ENCODE peak calls at places on chromosomes 5 and 9, in five cellular contexts. F is Peyer's patch, N is body of pancreas, D is sigmoid colon, K is A549. P is an unnamed sample.

GRCh38 chr5:37721447-37721871 is 118.4 kb downstream of the GDNF start:
- DNase-seq in F (no peak), N (no peak), D (no peak), K (no peak), P (no peak)

GRCh38 chr9:100587375-100587774 is 9.5 kb downstream of the CAVIN4 start:
- DNase-seq in F (no peak), N (no peak), D (no peak), K (peak; percentile 60), P (no peak)

GRCh38 chr9:17706347-17706746 is 127.5 kb downstream of the SH3GL2 start:
- DNase-seq in F (no peak), N (no peak), D (no peak), K (no peak), P (no peak)

GRCh38 chr9:32698706-32699277 is 63.3 kb upstream of the TAF1L start:
- DNase-seq in F (no peak), N (no peak), D (no peak), K (no peak), P (no peak)

GRCh38 chr9:108569624-108570023 is 286.2 kb downstream of the ACTL7B start:
- DNase-seq in F (no peak), N (no peak), D (no peak), K (peak; percentile 40), P (peak; percentile 21)

GRCh38 chr9:93659837-93660177 is 83.4 kb downstream of the PHF2 start:
- DNase-seq in F (no peak), N (peak; percentile 2), D (peak; percentile 51), K (no peak), P (peak; percentile 3)

GRCh38 chr5:76402880-76403712 is at the start of gene IQGAP2:
- DNase-seq in F (peak; percentile 90), N (peak; percentile 80), D (peak; percentile 77), K (peak; percentile 74), P (peak; percentile 56)

GRCh38 chr5:88108490-88109279 is 160.0 kb downstream of the TMEM161B start:
- DNase-seq in F (no peak), N (no peak), D (no peak), K (peak; percentile 36), P (no peak)

GRCh38 chr9:115170674-115171073 is 52.7 kb upstream of the TNC start:
- DNase-seq in F (no peak), N (no peak), D (no peak), K (peak; percentile 45), P (no peak)

GRCh38 chr5:96431376-96432244 is 1.4 kb downstream of the PCSK1 start:
- DNase-seq in F (no peak), N (peak; percentile 14), D (no peak), K (no peak), P (no peak)

GRCh38 chr5:24819841-24820240 is 175.1 kb upstream of the CDH10 start:
- DNase-seq in F (no peak), N (no peak), D (no peak), K (no peak), P (no peak)

GRCh38 chr9:130225586-130225985 is 40.0 kb upstream of the HMCN2 start:
- DNase-seq in F (peak; percentile 20), N (no peak), D (no peak), K (no peak), P (no peak)

GRCh38 chr9:94922691-94923107 is 196.2 kb downstream of the AOPEP start:
- DNase-seq in F (no peak), N (no peak), D (peak; percentile 86), K (peak; percentile 47), P (no peak)

GRCh38 chr9:95341262-95342011 is 23.9 kb upstream of the FANCC start:
- DNase-seq in F (no peak), N (no peak), D (no peak), K (peak; percentile 38), P (no peak)

GRCh38 chr9:131539223-131539923 is 6.0 kb upstream of the PRRT1B start:
- DNase-seq in F (no peak), N (no peak), D (no peak), K (no peak), P (no peak)

GRCh38 chr9:136847827-136848392 is 1.3 kb upstream of the PHPT1 start:
- DNase-seq in F (peak; percentile 96), N (peak; percentile 91), D (peak; percentile 92), K (peak; percentile 91), P (peak; percentile 77)

GRCh38 chr9:74044844-74045243 is 452.3 kb upstream of the RORB start:
- DNase-seq in F (no peak), N (no peak), D (no peak), K (no peak), P (no peak)

GRCh38 chr5:160287378-160288051 is 24.8 kb downstream of the CCNJL start:
- DNase-seq in F (peak; percentile 63), N (peak; percentile 49), D (no peak), K (no peak), P (peak; percentile 52)

GRCh38 chr9:96061293-96061987 is 185.9 kb downstream of the ERCC6L2 start:
- DNase-seq in F (no peak), N (peak; percentile 56), D (no peak), K (peak; percentile 47), P (no peak)

GRCh38 chr5:145936401-145937131 is at the start of gene SH3RF2:
- DNase-seq in F (peak; percentile 82), N (peak; percentile 70), D (peak; percentile 65), K (peak; percentile 82), P (peak; percentile 55)

GRCh38 chr9:109254317-109254716 is 66.5 kb downstream of the EPB41L4B start:
- DNase-seq in F (no peak), N (no peak), D (no peak), K (no peak), P (no peak)

GRCh38 chr5:179355976-179356968 is 11.0 kb upstream of the ADAMTS2 start:
- DNase-seq in F (no peak), N (no peak), D (no peak), K (no peak), P (no peak)

GRCh38 chr5:120778491-120779293 is 314.6 kb downstream of the PRR16 start:
- DNase-seq in F (no peak), N (no peak), D (no peak), K (no peak), P (no peak)

GRCh38 chr5:132526290-132526973 is 16.9 kb downstream of the IL5 start:
- DNase-seq in F (peak; percentile 60), N (peak; percentile 38), D (no peak), K (peak; percentile 59), P (no peak)

GRCh38 chr9:100099722-100100042 is 639 bp downstream of the INVS start:
- DNase-seq in F (no peak), N (no peak), D (peak; percentile 63), K (no peak), P (peak; percentile 20)

GRCh38 chr5:63245271-63245670 is 666.7 kb downstream of the LRRC70 start:
- DNase-seq in F (no peak), N (no peak), D (no peak), K (no peak), P (no peak)

GRCh38 chr9:131478421-131478868 is 24.3 kb upstream of the POMT1 start:
- DNase-seq in F (no peak), N (peak; percentile 55), D (no peak), K (peak; percentile 49), P (no peak)

GRCh38 chr9:130176760-130177159 is 4.6 kb downstream of the NCS1 start:
- DNase-seq in F (no peak), N (no peak), D (no peak), K (no peak), P (no peak)

GRCh38 chr5:133450311-133450710 is 162.0 kb downstream of the FSTL4 start:
- DNase-seq in F (no peak), N (no peak), D (no peak), K (no peak), P (no peak)

GRCh38 chr5:68225911-68226563 is 10.5 kb downstream of the PIK3R1 start:
- DNase-seq in F (peak; percentile 74), N (no peak), D (no peak), K (no peak), P (no peak)

GRCh38 chr9:98099898-98100297 is 19.1 kb downstream of the TRIM14 start:
- DNase-seq in F (no peak), N (no peak), D (no peak), K (no peak), P (no peak)

DNA sequence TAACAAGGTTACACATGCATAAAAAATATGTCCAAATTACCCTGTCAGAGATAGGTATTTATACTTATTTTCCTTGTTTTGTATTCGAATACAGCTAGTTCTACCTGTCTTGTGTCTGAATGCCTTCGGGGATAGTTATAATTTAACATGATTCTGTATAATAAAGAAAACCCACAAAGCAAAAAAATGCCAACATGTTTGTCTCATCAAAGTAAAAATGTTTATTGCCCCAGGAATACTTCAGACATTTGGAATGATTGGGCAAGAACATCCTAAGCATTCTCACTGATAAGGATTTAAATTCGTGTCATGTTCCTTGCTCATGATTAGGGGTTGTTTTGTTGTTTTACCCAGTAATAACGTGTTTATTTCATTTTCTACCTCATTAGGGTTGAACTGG is 74.5 kb downstream of the DOCK8 start:
- DNase-seq in F (no peak), N (no peak), D (no peak), K (no peak), P (no peak)
- TF ChIP-seq POLR2A in F (no peak), N (no peak), D (no peak), K (no peak), P (no peak)

GRCh38 chr5:58939664-58940063 is 356.8 kb downstream of the RAB3C start:
- DNase-seq in F (no peak), N (no peak), D (no peak), K (no peak), P (no peak)
- H3K4me3 ChIP-seq in F (no peak overlapping the region), N (no peak overlapping the region), D (no peak overlapping the region), K (no peak overlapping the region), P (no peak overlapping the region)

GRCh38 chr9:105403552-105404246 is 44.1 kb upstream of the FSD1L start:
- DNase-seq in F (no peak), N (no peak), D (no peak), K (no peak), P (no peak)
- H3K4me1 ChIP-seq in F (no peaks in the 10 kb centered on the region), N (no peaks in the 10 kb centered on the region), D (no peaks in the 10 kb centered on the region), K (no peaks in the 10 kb centered on the region), P (no peaks in the 10 kb centered on the region)

DNA sequence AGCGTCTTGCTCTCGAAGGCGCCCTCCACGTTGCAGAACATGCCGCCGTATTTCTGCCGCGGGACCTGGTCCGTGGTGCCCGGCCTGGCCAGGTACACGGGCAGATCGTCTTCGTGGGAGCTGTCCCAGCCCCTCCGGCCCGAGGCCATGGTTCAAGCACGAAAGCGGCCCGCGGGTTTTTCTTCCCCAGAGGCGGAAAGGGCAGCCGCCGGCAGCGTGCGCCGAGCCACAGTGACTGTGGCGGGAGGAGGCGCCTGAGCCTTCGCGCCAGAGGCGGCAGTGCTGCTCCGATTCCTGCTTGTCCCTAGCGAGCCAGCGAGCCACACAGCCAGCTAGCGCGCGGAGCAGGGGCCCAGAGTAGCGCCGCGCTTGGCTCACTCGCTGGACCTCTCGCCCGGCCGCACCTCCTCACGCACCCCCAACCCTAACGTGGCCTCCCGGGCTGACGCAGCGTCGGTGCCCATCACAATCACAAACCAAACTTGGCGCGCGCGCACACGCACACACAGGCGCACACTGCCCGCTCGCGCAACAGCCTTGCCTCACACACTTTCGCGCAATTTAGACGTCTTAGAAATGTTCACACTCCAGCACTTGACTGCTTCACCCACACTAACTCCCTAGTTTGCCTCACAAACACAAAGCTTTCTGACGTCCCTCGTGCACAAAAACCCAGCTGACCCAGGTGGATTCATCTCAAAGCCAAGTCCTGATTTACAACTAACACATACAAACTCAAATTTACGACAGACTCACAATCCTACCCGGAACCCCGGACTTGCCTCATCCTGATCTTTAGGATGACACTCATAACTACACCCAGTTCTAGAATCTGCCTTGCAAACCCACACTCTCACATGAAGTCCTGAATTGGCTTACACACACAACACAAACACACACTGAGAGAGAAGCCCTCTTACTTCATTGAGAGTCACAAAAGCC is at the start of gene DPYSL3:
- DNase-seq in F (peak; percentile 66), N (peak; percentile 46), D (peak; percentile 94), K (peak; percentile 73), P (peak; percentile 33)
- TF ChIP-seq POLR2A in F (no peak), N (no peak), D (peak; percentile 58), K (peak; percentile 37), P (no peak)